ENCODE peak calls at places on chromosomes 4 and X, in six cellular contexts. P, Q, W, C, X and E are unnamed samples.

GRCh38 chrX:65643046-65643785 is 24.2 kb upstream of the MSN start:
- DNase-seq in P (peak), Q (no peak), W (peak), C (no peak), X (no peak), E (no peak)

GRCh38 chrX:103607385-103608304 is at the start of gene TCEAL3:
- DNase-seq in P (peak), Q (peak), W (peak), C (peak), X (peak), E (no peak)

GRCh38 chr4:77020017-77020416 is 55.8 kb downstream of the CCNI start:
- DNase-seq in P (no peak), Q (no peak), W (no peak), C (no peak), X (no peak), E (no peak)

GRCh38 chr4:41204400-41204978 is 9.9 kb downstream of the APBB2 start:
- DNase-seq in P (peak), Q (peak), W (peak), C (peak), X (no peak), E (no peak)

GRCh38 chr4:100644150-100644549 is 126.3 kb upstream of the EMCN start:
- DNase-seq in P (no peak), Q (no peak), W (no peak), C (no peak), X (no peak), E (no peak)

GRCh38 chrX:130204647-130205046 is 32.9 kb downstream of the RAB33A start:
- DNase-seq in P (no peak), Q (no peak), W (no peak), C (no peak), X (no peak), E (no peak)

GRCh38 chr4:173039617-173040176 is 128.9 kb upstream of the GALNT7 start:
- DNase-seq in P (no peak), Q (no peak), W (peak), C (no peak), X (no peak), E (no peak)

GRCh38 chr4:186634591-186635128 is 79.3 kb upstream of the MTNR1A start:
- DNase-seq in P (no peak), Q (no peak), W (no peak), C (no peak), X (no peak), E (no peak)

GRCh38 chr4:7805533-7806079 is 134.1 kb downstream of the AFAP1 start:
- DNase-seq in P (peak), Q (peak), W (peak), C (no peak), X (peak), E (no peak)

GRCh38 chrX:23052324-23052723 is 52.6 kb downstream of the DDX53 start:
- DNase-seq in P (no peak), Q (no peak), W (no peak), C (no peak), X (no peak), E (no peak)

GRCh38 chrX:421646-422325 is 35.1 kb upstream of the PPP2R3B start:
- DNase-seq in P (no peak), Q (no peak), W (no peak), C (no peak), X (no peak), E (peak)

GRCh38 chrX:40922307-40922706 is 162.9 kb upstream of the USP9X start:
- DNase-seq in P (peak), Q (no peak), W (peak), C (no peak), X (no peak), E (no peak)

GRCh38 chrX:14398725-14399124 is 130.6 kb upstream of the GLRA2 start:
- DNase-seq in P (no peak), Q (no peak), W (peak), C (no peak), X (no peak), E (no peak)

GRCh38 chr4:89158884-89159503 is 47.7 kb downstream of the TIGD2 start:
- DNase-seq in P (peak), Q (no peak), W (peak), C (no peak), X (no peak), E (no peak)

GRCh38 chr4:27018076-27018475 is 157.4 kb downstream of the STIM2 start:
- DNase-seq in P (no peak), Q (no peak), W (no peak), C (no peak), X (no peak), E (no peak)

GRCh38 chr4:47533689-47534347 is 48.7 kb downstream of the ATP10D start:
- DNase-seq in P (no peak), Q (no peak), W (peak), C (no peak), X (no peak), E (no peak)

GRCh38 chr4:76990288-76991080 is 40.9 kb downstream of the SEPTIN11 start:
- DNase-seq in P (peak), Q (no peak), W (peak), C (no peak), X (no peak), E (no peak)

GRCh38 chr4:6423575-6423974 is 48.8 kb downstream of the PPP2R2C start:
- DNase-seq in P (no peak), Q (no peak), W (no peak), C (no peak), X (no peak), E (no peak)

GRCh38 chr4:24248674-24249644 is 335.4 kb downstream of the DHX15 start:
- DNase-seq in P (no peak), Q (peak), W (no peak), C (peak), X (no peak), E (no peak)

GRCh38 chrX:149572743-149573142 is 14.5 kb downstream of the MAGEA9B start:
- DNase-seq in P (no peak), Q (no peak), W (no peak), C (no peak), X (no peak), E (no peak)

GRCh38 chr4:13427599-13428325 is 56.4 kb downstream of the RAB28 start:
- DNase-seq in P (peak), Q (no peak), W (peak), C (no peak), X (no peak), E (no peak)

GRCh38 chr4:141375855-141376254 is 155.2 kb downstream of the ZNF330 start:
- DNase-seq in P (peak), Q (no peak), W (peak), C (peak), X (no peak), E (no peak)

GRCh38 chr4:174305961-174306360 is 22.2 kb downstream of the CEP44 start:
- DNase-seq in P (no peak), Q (no peak), W (no peak), C (no peak), X (no peak), E (no peak)

GRCh38 chr4:2663275-2663674 is 92.9 kb downstream of the TNIP2 start:
- DNase-seq in P (peak), Q (no peak), W (peak), C (no peak), X (no peak), E (no peak)

DNA sequence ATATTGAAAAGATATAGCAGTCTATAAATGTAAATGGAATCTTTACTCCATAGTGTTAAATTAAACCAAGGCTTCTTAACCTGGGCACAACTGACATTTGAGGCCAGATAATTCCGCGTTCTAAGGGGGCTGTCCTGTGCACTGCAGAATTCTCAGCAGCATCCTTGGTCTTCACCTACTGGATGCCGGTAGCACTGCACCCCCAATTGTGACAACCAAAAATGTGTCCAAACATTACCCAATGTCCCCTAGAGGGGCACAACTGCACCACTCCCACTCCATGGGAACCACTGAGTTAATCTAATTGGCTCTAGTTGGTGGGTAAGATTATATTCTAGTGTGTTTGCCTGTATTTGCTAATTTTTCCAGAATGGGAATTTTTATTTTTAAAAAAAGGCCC is 16.6 kb downstream of the AP1S2 start:
- DNase-seq in P (no peak), Q (no peak), W (no peak), C (no peak), X (no peak), E (no peak)
- TF ChIP-seq CTCF in P (peak), Q (no peak), W (peak), C (no peak), X (no peak), E (peak)

DNA sequence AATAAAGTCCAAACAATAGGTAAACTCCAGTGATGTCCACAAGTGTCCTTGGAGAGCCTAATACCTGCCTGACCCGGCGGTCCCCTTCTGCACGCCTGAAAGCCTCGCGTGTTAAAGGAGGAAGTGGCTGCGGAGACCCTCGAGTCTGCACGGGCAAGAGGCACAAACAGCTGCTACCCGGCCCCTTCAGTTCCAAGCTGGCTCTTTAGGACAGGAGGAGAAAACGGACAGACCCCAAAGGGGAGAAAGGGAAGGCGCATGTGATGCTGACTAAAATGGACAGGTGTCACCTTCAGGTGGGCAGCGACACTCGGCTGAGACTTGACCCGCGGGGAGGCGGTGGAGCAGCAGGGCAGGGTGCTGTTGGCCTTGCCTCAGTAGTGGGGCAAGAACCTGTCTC is 102.7 kb upstream of the TENM3 start:
- DNase-seq in P (no peak), Q (no peak), W (no peak), C (no peak), X (no peak), E (no peak)
- TF ChIP-seq CTCF in P (no peak), Q (no peak), W (no peak), C (no peak), X (no peak), E (no peak)

GRCh38 chr4:165844151-165844550 is 28.9 kb upstream of the TLL1 start:
- DNase-seq in P (no peak), Q (no peak), W (no peak), C (peak), X (no peak), E (no peak)
- TF ChIP-seq CTCF in P (no peak), Q (no peak), W (no peak), C (no peak), X (no peak), E (no peak)

GRCh38 chrX:135436966-135437866 is 15.5 kb downstream of the SMIM10L2A start:
- DNase-seq in P (no peak), Q (no peak), W (no peak), C (no peak), X (no peak), E (peak)

GRCh38 chrX:135437867-135438733 is 16.4 kb downstream of the SMIM10L2A start:
- DNase-seq in P (no peak), Q (no peak), W (no peak), C (no peak), X (no peak), E (peak)

GRCh38 chrX:135435933-135436332 is 14.2 kb downstream of the SMIM10L2A start:
- DNase-seq in P (no peak), Q (no peak), W (no peak), C (no peak), X (no peak), E (peak)

GRCh38 chrX:135436456-135436855 is 14.7 kb downstream of the SMIM10L2A start:
- DNase-seq in P (no peak), Q (no peak), W (no peak), C (no peak), X (no peak), E (peak)

DNA sequence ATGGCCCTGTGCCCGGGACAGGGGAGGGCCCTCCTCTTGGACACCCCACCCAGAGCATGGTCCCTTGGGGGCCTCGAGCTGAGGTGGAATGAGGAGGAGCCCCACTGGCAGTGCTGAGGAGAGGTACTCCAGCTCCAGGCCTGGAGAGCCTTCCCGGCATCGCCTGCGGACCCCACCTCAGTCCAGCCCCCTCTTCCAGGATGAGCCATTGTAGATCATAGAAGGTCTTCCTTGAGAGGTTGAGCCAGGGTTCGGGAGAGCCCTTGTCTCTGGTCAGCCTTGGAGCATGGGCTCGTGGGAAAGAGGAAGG is 16.9 kb downstream of the SMIM10L2A start:
- DNase-seq in P (no peak), Q (no peak), W (no peak), C (no peak), X (no peak), E (no peak)
- TF ChIP-seq CTCF in P (no peak), Q (no peak), W (no peak), C (no peak), X (no peak), E (no peak)

DNA sequence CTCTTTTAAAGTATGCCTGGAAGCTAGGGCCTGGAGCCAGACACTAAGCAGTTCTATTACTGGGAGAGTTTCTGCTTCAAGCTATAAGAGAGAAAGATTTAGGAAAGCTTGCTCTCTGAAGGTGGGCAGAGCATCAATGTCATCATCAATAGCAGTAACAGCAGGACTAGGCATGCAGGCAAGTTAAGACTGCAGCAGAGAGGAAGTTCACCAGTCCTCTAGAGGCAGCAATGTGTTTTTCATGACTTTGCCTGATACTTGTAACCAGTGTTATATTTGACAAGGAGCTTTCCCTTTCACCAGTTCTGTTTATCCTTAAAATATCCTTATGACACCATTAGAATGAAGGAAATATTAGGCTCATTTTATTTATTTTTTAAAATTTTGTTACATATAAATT is 237.9 kb downstream of the KCTD8 start:
- DNase-seq in P (no peak), Q (no peak), W (no peak), C (no peak), X (no peak), E (no peak)
- TF ChIP-seq CTCF in P (peak), Q (no peak), W (no peak), C (no peak), X (no peak), E (no peak)

DNA sequence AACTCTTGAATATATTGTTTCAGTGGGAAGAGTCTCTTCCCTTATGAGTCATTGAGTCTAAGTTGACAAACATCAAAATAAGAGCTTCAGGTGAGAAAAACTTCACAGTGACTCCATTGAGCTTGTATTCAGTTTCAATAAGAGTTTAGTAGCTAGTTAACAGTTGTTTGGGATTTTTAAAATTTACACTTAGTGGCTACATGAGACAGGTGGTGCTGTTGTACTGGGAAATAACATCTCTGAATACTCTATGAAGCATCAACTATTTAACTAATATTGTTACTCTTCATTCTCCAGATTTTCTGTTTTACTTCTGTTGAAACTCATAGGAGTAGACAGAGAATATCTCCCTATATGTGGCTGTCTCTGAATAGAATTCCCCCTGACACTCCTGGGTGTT is 1609.1 kb downstream of the C4orf33 start:
- DNase-seq in P (no peak), Q (no peak), W (no peak), C (no peak), X (no peak), E (no peak)
- TF ChIP-seq CTCF in P (no peak), Q (no peak), W (no peak), C (no peak), X (no peak), E (peak)

DNA sequence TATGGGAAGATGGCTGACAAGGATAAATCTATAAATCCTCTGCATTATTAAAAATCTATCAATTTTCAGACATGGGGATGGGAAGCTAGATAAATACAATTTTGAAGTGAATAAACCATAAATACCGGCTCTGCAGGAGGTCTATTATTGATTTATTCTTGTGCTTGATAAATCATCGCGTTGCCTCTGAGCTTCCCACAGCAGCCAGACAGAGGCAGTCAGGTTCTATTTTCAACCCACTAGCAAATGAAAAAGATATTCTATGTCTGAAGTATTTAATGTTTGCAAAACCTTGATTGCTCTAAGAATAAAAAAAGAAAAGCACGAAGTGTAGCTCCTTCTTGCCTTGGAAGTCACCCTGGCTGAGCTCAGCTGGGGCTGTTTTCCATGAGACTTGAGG is 216.2 kb downstream of the DHRSX start:
- DNase-seq in P (no peak), Q (no peak), W (peak), C (no peak), X (no peak), E (no peak)
- TF ChIP-seq CTCF in P (no peak), Q (peak), W (peak), C (no peak), X (no peak), E (peak)

DNA sequence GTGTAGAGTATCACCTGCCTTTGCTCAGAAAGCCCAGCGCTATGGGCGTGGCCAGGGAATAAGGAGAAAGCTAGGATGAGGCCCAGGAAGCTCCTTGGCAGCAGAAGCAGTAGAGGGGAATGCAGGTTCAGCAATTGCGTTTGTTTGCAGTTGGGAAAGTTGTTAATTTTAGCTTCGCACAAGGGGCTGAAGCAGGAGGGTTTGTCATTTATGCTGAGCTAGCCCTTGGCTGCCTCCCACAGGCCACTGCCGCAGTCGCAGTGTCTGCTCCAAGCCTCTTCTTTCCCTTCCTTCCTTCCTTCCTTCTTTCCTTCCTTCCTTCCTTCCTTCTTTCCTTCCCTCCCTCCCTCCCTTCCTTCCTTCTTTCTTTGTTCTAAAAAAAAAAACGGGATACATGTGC is 21.5 kb downstream of the FRMPD3 start:
- DNase-seq in P (no peak), Q (no peak), W (no peak), C (no peak), X (no peak), E (no peak)
- TF ChIP-seq CTCF in P (no peak), Q (no peak), W (peak), C (no peak), X (no peak), E (no peak)

GRCh38 chr4:154928640-154929257 is 147.7 kb downstream of the RBM46 start:
- DNase-seq in P (peak), Q (no peak), W (peak), C (no peak), X (no peak), E (no peak)

DNA sequence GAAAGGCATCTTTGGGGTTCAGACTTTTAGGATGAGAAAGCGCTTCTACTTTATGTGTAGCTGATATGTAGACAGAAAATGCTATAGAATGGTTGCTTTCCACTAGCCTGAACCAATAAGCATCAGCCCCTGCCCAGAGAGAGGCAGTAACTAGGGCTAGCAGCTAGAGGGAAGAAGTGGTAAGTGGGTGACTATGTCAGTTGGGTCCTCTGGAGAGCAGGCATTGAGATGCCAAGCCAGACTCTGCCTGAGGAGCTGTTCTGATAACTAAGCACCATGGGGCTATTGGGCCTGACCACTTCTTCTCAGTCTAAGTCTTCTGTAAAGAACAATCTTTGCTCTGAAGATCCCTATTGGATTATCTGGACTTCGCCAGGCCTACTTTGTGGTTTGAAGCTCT is 146.1 kb downstream of the RBM46 start:
- DNase-seq in P (no peak), Q (no peak), W (no peak), C (no peak), X (no peak), E (no peak)
- TF ChIP-seq CTCF in P (no peak), Q (no peak), W (no peak), C (no peak), X (no peak), E (no peak)